ENCODE peak calls at places on chromosomes 6 and 20, in five cellular contexts. One of them, this sample, is unnamed. For H3K36me3, the result is how much of the 10 kb centered on the place peaks cover.

GRCh38 chr6:20227350-20227749 is 15.1 kb upstream of the MBOAT1 start:
- DNase-seq in adipocyte: no peak
- DNase-seq in mammary epithelial cell: no peak
- DNase-seq in SK-N-SH: no peak
- DNase-seq in astrocyte: no peak
- DNase-seq in this sample: no peak

GRCh38 chr20:62508641-62509051 is 32.9 kb upstream of the GATA5 start:
- DNase-seq in mammary epithelial cell: no peak
- DNase-seq in astrocyte: no peak
- DNase-seq in SK-N-SH: no peak
- DNase-seq in adipocyte: no peak
- DNase-seq in this sample: no peak

GRCh38 chr6:46758960-46759753 is 12.4 kb downstream of the ANKRD66 start:
- DNase-seq in mammary epithelial cell: no peak
- DNase-seq in adipocyte: no peak
- DNase-seq in astrocyte: no peak
- DNase-seq in SK-N-SH: no peak
- DNase-seq in this sample: no peak

GRCh38 chr6:138013949-138014348 is 93.3 kb downstream of the PERP start:
- DNase-seq in mammary epithelial cell: peak
- DNase-seq in astrocyte: no peak
- DNase-seq in adipocyte: no peak
- DNase-seq in SK-N-SH: no peak
- DNase-seq in this sample: no peak

GRCh38 chr6:31401403-31401802 is 2.0 kb upstream of the MICA start:
- DNase-seq in astrocyte: peak
- DNase-seq in mammary epithelial cell: peak
- DNase-seq in SK-N-SH: no peak
- DNase-seq in adipocyte: peak
- DNase-seq in this sample: no peak

GRCh38 chr20:12243327-12243726 is 325.6 kb downstream of the BTBD3 start:
- DNase-seq in mammary epithelial cell: no peak
- DNase-seq in astrocyte: no peak
- DNase-seq in adipocyte: no peak
- DNase-seq in SK-N-SH: no peak
- DNase-seq in this sample: no peak

GRCh38 chr6:94736231-94736630 is 841.1 kb upstream of the MANEA start:
- DNase-seq in SK-N-SH: no peak
- DNase-seq in astrocyte: no peak
- DNase-seq in mammary epithelial cell: no peak
- DNase-seq in adipocyte: no peak
- DNase-seq in this sample: no peak

GRCh38 chr20:59398552-59399265 is 98.3 kb downstream of the EDN3 start:
- DNase-seq in mammary epithelial cell: no peak
- DNase-seq in astrocyte: no peak
- DNase-seq in adipocyte: no peak
- DNase-seq in SK-N-SH: no peak
- DNase-seq in this sample: no peak

GRCh38 chr6:99138445-99138844 is 190.7 kb upstream of the FBXL4 start:
- DNase-seq in mammary epithelial cell: no peak
- DNase-seq in astrocyte: no peak
- DNase-seq in adipocyte: no peak
- DNase-seq in SK-N-SH: no peak
- DNase-seq in this sample: no peak

GRCh38 chr20:4122931-4123330 is 107.6 kb upstream of the RNF24 start:
- DNase-seq in mammary epithelial cell: no peak
- DNase-seq in adipocyte: no peak
- DNase-seq in astrocyte: no peak
- DNase-seq in SK-N-SH: no peak
- DNase-seq in this sample: no peak

GRCh38 chr20:4119854-4120209 is 104.5 kb upstream of the RNF24 start:
- DNase-seq in SK-N-SH: no peak
- DNase-seq in adipocyte: no peak
- DNase-seq in mammary epithelial cell: no peak
- DNase-seq in astrocyte: no peak
- DNase-seq in this sample: no peak

GRCh38 chr20:4117867-4118266 is 102.5 kb upstream of the RNF24 start:
- DNase-seq in adipocyte: no peak
- DNase-seq in SK-N-SH: no peak
- DNase-seq in astrocyte: no peak
- DNase-seq in mammary epithelial cell: no peak
- DNase-seq in this sample: no peak

GRCh38 chr20:4120921-4121321 is 105.6 kb upstream of the RNF24 start:
- DNase-seq in astrocyte: no peak
- DNase-seq in adipocyte: no peak
- DNase-seq in mammary epithelial cell: no peak
- DNase-seq in SK-N-SH: no peak
- DNase-seq in this sample: no peak

DNA sequence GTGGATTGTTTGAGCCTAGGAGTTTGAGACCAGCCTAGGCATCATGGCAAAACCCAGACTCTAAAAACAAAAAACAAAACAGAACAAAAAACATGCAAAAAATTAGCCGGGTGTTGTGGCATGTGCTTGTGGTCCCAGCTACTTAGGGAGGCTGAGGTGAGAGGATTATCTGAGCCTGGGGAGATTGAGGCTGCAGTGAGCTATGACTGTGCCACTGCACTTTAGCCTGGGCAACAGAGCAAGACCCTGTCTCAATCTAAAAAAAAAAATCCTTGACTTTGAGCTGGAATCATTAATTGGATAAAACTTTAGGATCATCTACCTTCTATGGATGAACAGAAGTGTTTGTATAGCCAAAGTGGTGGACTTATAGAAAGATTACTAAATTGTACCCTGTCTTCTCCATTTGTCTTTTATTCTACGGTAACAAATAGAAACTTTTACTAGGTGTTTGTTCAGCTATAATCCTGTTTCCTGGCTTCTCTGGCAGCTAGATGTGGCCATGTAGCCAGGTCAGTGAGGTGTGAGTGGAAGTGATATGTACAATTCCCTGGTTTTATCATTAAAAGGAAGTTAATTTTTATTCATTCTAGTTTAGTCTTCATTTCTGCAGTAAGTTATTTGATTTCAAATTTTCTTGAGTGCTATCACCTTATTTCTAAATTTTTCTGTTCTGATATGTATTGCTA is 108.3 kb upstream of the RNF24 start:
- DNase-seq in adipocyte: no peak
- DNase-seq in SK-N-SH: no peak
- DNase-seq in mammary epithelial cell: no peak
- DNase-seq in astrocyte: no peak
- DNase-seq in this sample: no peak
- H3K36me3 ChIP-seq in adipocyte: under half
- H3K36me3 ChIP-seq in SK-N-SH: under half
- H3K36me3 ChIP-seq in mammary epithelial cell: under half
- H3K36me3 ChIP-seq in astrocyte: under half
- H3K36me3 ChIP-seq in this sample: under half

GRCh38 chr20:41316009-41316408 is 1.5 kb downstream of the ZHX3 start:
- DNase-seq in mammary epithelial cell: no peak
- DNase-seq in adipocyte: peak
- DNase-seq in SK-N-SH: no peak
- DNase-seq in astrocyte: no peak
- DNase-seq in this sample: no peak
- H3K9ac ChIP-seq in mammary epithelial cell: peak
- H3K9ac ChIP-seq in adipocyte: peak
- H3K9ac ChIP-seq in SK-N-SH: peak
- H3K9ac ChIP-seq in astrocyte: peak
- H3K9ac ChIP-seq in this sample: no peak

GRCh38 chr20:5181492-5181891 is 54.7 kb downstream of the CDS2 start:
- DNase-seq in mammary epithelial cell: no peak
- DNase-seq in adipocyte: no peak
- DNase-seq in SK-N-SH: no peak
- DNase-seq in astrocyte: no peak
- DNase-seq in this sample: no peak
- H3K36me3 ChIP-seq in mammary epithelial cell: under half
- H3K36me3 ChIP-seq in adipocyte: under half
- H3K36me3 ChIP-seq in SK-N-SH: under half
- H3K36me3 ChIP-seq in astrocyte: under half
- H3K36me3 ChIP-seq in this sample: under half

GRCh38 chr20:45368221-45368980 is 5.4 kb downstream of the SYS1 start:
- DNase-seq in SK-N-SH: no peak
- DNase-seq in mammary epithelial cell: no peak
- DNase-seq in astrocyte: no peak
- DNase-seq in adipocyte: no peak
- DNase-seq in this sample: no peak
- H3K9ac ChIP-seq in SK-N-SH: no peak
- H3K9ac ChIP-seq in mammary epithelial cell: no peak
- H3K9ac ChIP-seq in astrocyte: no peak
- H3K9ac ChIP-seq in adipocyte: no peak
- H3K9ac ChIP-seq in this sample: no peak

DNA sequence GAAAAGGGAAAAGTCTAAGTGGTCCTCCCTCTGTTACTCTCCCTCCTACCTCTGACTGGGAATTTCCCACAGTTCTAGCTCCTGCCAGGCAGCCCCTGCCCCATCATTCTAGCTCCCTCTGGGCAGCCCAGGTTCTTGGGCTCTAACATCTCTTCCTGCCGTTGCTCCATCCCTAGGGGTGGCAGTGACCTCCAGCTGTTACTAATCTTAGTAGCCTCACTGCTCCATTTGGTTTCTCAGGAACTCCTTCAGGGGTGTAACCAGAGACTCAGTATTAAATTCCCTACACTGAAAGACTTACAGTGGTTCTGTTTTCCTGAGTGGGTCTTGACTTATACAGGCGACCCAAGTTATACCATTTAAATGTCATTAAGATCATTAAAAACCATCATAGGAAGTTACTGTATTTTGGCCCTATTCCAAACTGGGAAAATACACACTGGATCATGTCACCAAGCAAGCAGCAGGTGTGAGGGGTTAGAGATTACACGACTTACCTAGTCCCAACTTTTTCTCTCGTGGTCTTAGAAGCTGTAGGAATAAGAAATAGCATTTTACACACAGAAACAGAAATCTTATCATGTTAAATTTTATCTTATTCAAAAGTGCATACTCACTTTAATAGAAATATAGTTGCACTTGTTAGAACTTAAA is 10.1 kb downstream of the DPM1 start:
- DNase-seq in mammary epithelial cell: no peak
- DNase-seq in astrocyte: no peak
- DNase-seq in adipocyte: no peak
- DNase-seq in SK-N-SH: no peak
- DNase-seq in this sample: no peak
- H3K36me3 ChIP-seq in mammary epithelial cell: under half
- H3K36me3 ChIP-seq in astrocyte: half or more
- H3K36me3 ChIP-seq in adipocyte: half or more
- H3K36me3 ChIP-seq in SK-N-SH: half or more
- H3K36me3 ChIP-seq in this sample: half or more